ENCODE peak calls at places on chromosomes 13 and 19, in four cellular contexts. R is substantia nigra, X is uterus, M is IMR-90. S is an unnamed sample.

GRCh38 chr19:15331419-15332310 is 674 bp downstream of the BRD4 start:
- DNase-seq in R (no peak), X (peak; percentile 69), M (no peak), S (peak; percentile 54)

GRCh38 chr19:1264801-1265610 is 4.1 kb upstream of the CIRBP start:
- DNase-seq in R (no peak), X (peak; percentile 85), M (peak; percentile 88), S (no peak)

GRCh38 chr19:8659905-8660304 is 29.5 kb downstream of the NFILZ start:
- DNase-seq in R (no peak), X (no peak), M (no peak), S (no peak)

GRCh38 chr13:50375792-50376191 is 360.5 kb downstream of the KCNRG start:
- DNase-seq in R (no peak), X (no peak), M (peak; percentile 68), S (no peak)

GRCh38 chr13:87080100-87080779 is 590.9 kb upstream of the SLITRK5 start:
- DNase-seq in R (no peak), X (no peak), M (no peak), S (no peak)

GRCh38 chr19:54517483-54517882 is 14.9 kb downstream of the LAIR2 start:
- DNase-seq in R (no peak), X (no peak), M (peak; percentile 2), S (peak; percentile 65)

GRCh38 chr13:111031531-111031961 is 83.6 kb upstream of the ARHGEF7 start:
- DNase-seq in R (no peak), X (no peak), M (peak; percentile 58), S (no peak)

GRCh38 chr19:862529-863304 is 3.3 kb downstream of the CFD start:
- DNase-seq in R (no peak), X (peak; percentile 62), M (peak; percentile 17), S (peak; percentile 76)

GRCh38 chr13:83274679-83275078 is 607.6 kb downstream of the SLITRK1 start:
- DNase-seq in R (no peak), X (no peak), M (no peak), S (no peak)

GRCh38 chr19:42198676-42199439 is 18.6 kb downstream of the DEDD2 start:
- DNase-seq in R (no peak), X (no peak), M (no peak), S (peak; percentile 82)

GRCh38 chr13:79988573-79988972 is 352.4 kb downstream of the SPRY2 start:
- DNase-seq in R (no peak), X (no peak), M (peak; percentile 83), S (no peak)